ENCODE peak calls at places on chromosomes 7 and 10, in six cellular contexts. Z is HCT116; I is foreskin melanocyte; B is right cardiac atrium; C is central memory CD4-positive, alpha-beta T cell; U is CD8-positive, alpha-beta T cell. T is an unnamed sample.

GRCh38 chr7:74093671-74094223 is 10.1 kb downstream of the LIMK1 start:
- DNase-seq in U (no peak), Z (no peak), I (no peak), B (no peak), C (no peak), T (no peak)

GRCh38 chr10:119643306-119644214 is 7.6 kb upstream of the BAG3 start:
- DNase-seq in C (no peak), Z (no peak), U (no peak), I (no peak), B (no peak), T (no peak)

GRCh38 chr7:107201795-107202450 is 33.1 kb downstream of the HBP1 start:
- DNase-seq in I (no peak), Z (peak; percentile 23), B (peak; percentile 36), U (no peak), C (peak; percentile 9), T (peak; percentile 41)

GRCh38 chr7:155975490-155975889 is 163.2 kb upstream of the SHH start:
- DNase-seq in I (no peak), Z (no peak), C (no peak), B (no peak), U (no peak), T (no peak)

GRCh38 chr7:895451-896052 is 19.2 kb downstream of the GET4 start:
- DNase-seq in Z (no peak), B (no peak), U (no peak), I (no peak), C (no peak), T (no peak)

GRCh38 chr7:118657391-118658005 is 433.0 kb downstream of the ANKRD7 start:
- DNase-seq in Z (no peak), I (no peak), C (no peak), B (no peak), U (no peak), T (no peak)

GRCh38 chr10:84590794-84591193 is 262.4 kb downstream of the CCSER2 start:
- DNase-seq in C (no peak), U (no peak), I (no peak), Z (no peak), B (peak; percentile 21), T (no peak)

GRCh38 chr10:74854610-74855009 is 28.2 kb downstream of the KAT6B start:
- DNase-seq in U (no peak), C (no peak), B (no peak), I (no peak), Z (no peak), T (no peak)

GRCh38 chr7:76358053-76358477 is 726 bp downstream of the YWHAG start:
- DNase-seq in Z (no peak), I (peak; percentile 32), U (peak; percentile 36), B (peak; percentile 73), C (peak; percentile 47), T (peak; percentile 49)

GRCh38 chr10:5600908-5601307 is 65.5 kb downstream of the ASB13 start:
- DNase-seq in U (no peak), C (no peak), Z (no peak), I (no peak), B (no peak), T (no peak)

GRCh38 chr10:22554481-22555182 is 159.7 kb downstream of the PIP4K2A start:
- DNase-seq in C (no peak), B (peak; percentile 83), U (no peak), I (peak; percentile 73), Z (no peak), T (no peak)

GRCh38 chr10:33032354-33033254 is 74.6 kb upstream of the ITGB1 start:
- DNase-seq in B (no peak), U (no peak), Z (peak; percentile 36), C (no peak), I (peak; percentile 19), T (peak; percentile 15)

GRCh38 chr7:100799037-100799896 is 28.1 kb downstream of the EPHB4 start:
- DNase-seq in U (peak; percentile 27), Z (no peak), I (peak; percentile 32), B (peak; percentile 66), C (peak; percentile 13), T (peak; percentile 65)

GRCh38 chr7:101299511-101300464 is 21.8 kb downstream of the IFT22 start:
- DNase-seq in Z (no peak), B (no peak), U (no peak), I (no peak), C (no peak), T (no peak)

GRCh38 chr7:31019509-31019908 is 32.6 kb upstream of the ADCYAP1R1 start:
- DNase-seq in I (no peak), Z (no peak), B (no peak), C (no peak), U (no peak), T (no peak)

GRCh38 chr10:28949005-28950004 is 272.0 kb downstream of the BAMBI start:
- DNase-seq in U (no peak), B (no peak), C (no peak), Z (no peak), I (no peak), T (peak; percentile 15)

GRCh38 chr10:17238445-17239275 is 10.6 kb downstream of the VIM start:
- DNase-seq in U (no peak), B (no peak), Z (no peak), I (peak; percentile 71), C (no peak), T (no peak)

GRCh38 chr7:17624379-17624778 is 315.9 kb downstream of the SNX13 start:
- DNase-seq in Z (no peak), I (no peak), C (no peak), U (no peak), B (no peak), T (no peak)

GRCh38 chr10:16720812-16721211 is 96.4 kb downstream of the RSU1 start:
- DNase-seq in Z (no peak), U (no peak), B (no peak), C (no peak), I (no peak), T (no peak)

GRCh38 chr7:79495544-79496272 is 42.2 kb upstream of the MAGI2 start:
- DNase-seq in I (peak; percentile 54), U (no peak), C (no peak), B (no peak), Z (no peak), T (no peak)

GRCh38 chr10:6333973-6334372 is 131.2 kb downstream of the PFKFB3 start:
- DNase-seq in I (no peak), C (no peak), U (no peak), Z (no peak), B (no peak), T (no peak)

GRCh38 chr10:113735913-113736312 is 15.6 kb upstream of the PLEKHS1 start:
- DNase-seq in B (no peak), C (no peak), Z (no peak), I (no peak), U (no peak), T (peak; percentile 27)

GRCh38 chr10:109895095-109895818 is 28.1 kb downstream of the XPNPEP1 start:
- DNase-seq in U (no peak), C (no peak), I (no peak), Z (no peak), B (peak; percentile 82), T (no peak)

GRCh38 chr10:69961864-69962745 is 90.5 kb upstream of the MACROH2A2 start:
- DNase-seq in B (no peak), U (no peak), Z (no peak), I (no peak), C (no peak), T (no peak)

GRCh38 chr7:157528785-157529341 is 192.1 kb downstream of the DNAJB6 start:
- DNase-seq in C (no peak), I (no peak), U (no peak), Z (no peak), B (no peak), T (no peak)

GRCh38 chr10:88565072-88565471 is 18.0 kb downstream of the RNLS start:
- DNase-seq in B (no peak), Z (peak; percentile 12), C (no peak), U (no peak), I (peak; percentile 35), T (no peak)

GRCh38 chr7:72069263-72069662 is 342.9 kb downstream of the CALN1 start:
- DNase-seq in Z (no peak), U (no peak), B (no peak), I (no peak), C (no peak), T (no peak)

GRCh38 chr7:105227391-105227790 is 161.3 kb downstream of the SRPK2 start:
- DNase-seq in C (no peak), I (no peak), B (no peak), Z (no peak), U (no peak), T (no peak)

GRCh38 chr10:109018892-109019507 is 904.3 kb downstream of the XPNPEP1 start:
- DNase-seq in I (no peak), U (no peak), B (no peak), Z (no peak), C (no peak), T (no peak)